ENCODE peak calls at places on chromosomes 13 and 19, in four cellular contexts. A, F, Q and V are unnamed samples. For H3K4me1, the result is how much of the 10 kb centered on the place peaks cover.

GRCh38 chr13:109235901-109236300 is 550.5 kb downstream of the IRS2 start:
- DNase-seq in A (no peak), F (no peak), Q (no peak), V (no peak)

GRCh38 chr13:41682766-41683165 is 225.4 kb downstream of the RGCC start:
- DNase-seq in A (no peak), F (no peak), Q (no peak), V (no peak)

GRCh38 chr19:1172353-1173159 is 1.5 kb downstream of the SBNO2 start:
- DNase-seq in A (no peak), F (no peak), Q (peak), V (peak)

GRCh38 chr19:1746401-1747284 is 6.7 kb upstream of the ONECUT3 start:
- DNase-seq in A (no peak), F (peak), Q (peak), V (no peak)

GRCh38 chr13:28301839-28302238 is 163.5 kb downstream of the PAN3 start:
- DNase-seq in A (no peak), F (no peak), Q (no peak), V (peak)

GRCh38 chr13:111436446-111436845 is 116.0 kb downstream of the TEX29 start:
- DNase-seq in A (no peak), F (no peak), Q (no peak), V (no peak)

GRCh38 chr13:113112893-113113845 is 7.6 kb downstream of the F7 start:
- DNase-seq in A (no peak), F (no peak), Q (no peak), V (no peak)

GRCh38 chr19:49403404-49404187 is 15.5 kb downstream of the KASH5 start:
- DNase-seq in A (no peak), F (peak), Q (peak), V (no peak)

GRCh38 chr13:37403776-37404497 is 194.6 kb downstream of the POSTN start:
- DNase-seq in A (no peak), F (no peak), Q (peak), V (no peak)

GRCh38 chr13:111209613-111210012 is 94.5 kb downstream of the ARHGEF7 start:
- DNase-seq in A (no peak), F (no peak), Q (no peak), V (no peak)

GRCh38 chr19:46461537-46461936 is 9.8 kb downstream of the PNMA8A start:
- DNase-seq in A (no peak), F (no peak), Q (no peak), V (no peak)

GRCh38 chr13:55577082-55577846 is 1563.5 kb upstream of the PRR20A start:
- DNase-seq in A (no peak), F (no peak), Q (no peak), V (no peak)

GRCh38 chr19:6740589-6741348 is 1.3 kb downstream of the TRIP10 start:
- DNase-seq in A (no peak), F (peak), Q (peak), V (peak)

GRCh38 chr19:12788682-12789097 is 2.6 kb upstream of the JUNB start:
- DNase-seq in A (peak), F (peak), Q (peak), V (peak)

GRCh38 chr13:103953859-103954258 is 887.6 kb upstream of the SLC10A2 start:
- DNase-seq in A (no peak), F (no peak), Q (no peak), V (no peak)

GRCh38 chr13:98658131-98658530 is 81.2 kb upstream of the STK24 start:
- DNase-seq in A (no peak), F (peak), Q (no peak), V (no peak)

GRCh38 chr19:47134533-47134932 is 3.9 kb downstream of the SAE1 start:
- DNase-seq in A (no peak), F (no peak), Q (no peak), V (no peak)

GRCh38 chr13:102402292-102402691 is 444 bp upstream of the FGF14 start:
- DNase-seq in A (no peak), F (no peak), Q (peak), V (no peak)

GRCh38 chr19:33437351-33438015 is 64.0 kb downstream of the CEBPG start:
- DNase-seq in A (no peak), F (no peak), Q (no peak), V (no peak)

GRCh38 chr19:44512326-44513298 is 12.3 kb upstream of the ZNF180 start:
- DNase-seq in A (no peak), F (peak), Q (peak), V (peak)

GRCh38 chr13:35744566-35745203 is 268.2 kb upstream of the MAB21L1 start:
- DNase-seq in A (no peak), F (no peak), Q (peak), V (no peak)

GRCh38 chr13:66926200-66926850 is 303.8 kb downstream of the PCDH9 start:
- DNase-seq in A (no peak), F (no peak), Q (no peak), V (no peak)

GRCh38 chr13:21606781-21607180 is 2.8 kb upstream of the MICU2 start:
- DNase-seq in A (no peak), F (no peak), Q (no peak), V (no peak)

GRCh38 chr19:41457241-41457640 is 14.3 kb downstream of the ERICH4 start:
- DNase-seq in A (peak), F (no peak), Q (no peak), V (peak)

GRCh38 chr19:41452584-41453275 is 9.8 kb downstream of the ERICH4 start:
- DNase-seq in A (no peak), F (no peak), Q (no peak), V (no peak)

DNA sequence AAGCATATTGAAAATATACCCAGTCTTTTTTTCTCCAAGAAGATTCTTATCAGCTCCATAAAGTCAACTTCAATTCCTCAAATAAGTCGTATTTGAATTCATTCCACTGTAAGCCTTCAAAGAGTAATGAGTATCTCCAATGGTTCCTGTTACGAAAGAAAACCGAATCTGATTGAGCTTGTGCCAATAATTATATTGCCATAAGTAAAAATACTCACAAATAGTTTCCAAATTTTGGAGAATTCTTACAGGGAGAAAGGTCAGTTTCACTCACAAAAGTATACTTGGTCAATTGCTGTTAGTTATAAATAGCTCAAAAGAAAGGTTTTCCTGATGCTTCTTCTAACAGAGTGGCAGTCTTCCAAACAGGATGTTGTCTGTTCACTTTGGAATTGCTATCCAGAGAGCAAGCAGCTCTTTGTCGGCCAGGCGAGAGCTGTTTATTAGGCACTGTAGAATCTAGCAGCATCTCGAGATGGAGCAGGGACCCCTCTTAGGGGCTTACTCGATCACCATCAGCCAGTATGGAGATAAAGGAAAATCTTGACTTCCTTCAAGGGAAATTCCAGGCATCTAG is 13.5 kb downstream of the ERICH4 start:
- DNase-seq in A (no peak), F (no peak), Q (peak), V (peak)
- TF ChIP-seq FOS in A (no peak), F (no peak), Q (no peak), V (no peak)

GRCh38 chr19:56110515-56111448 is 10.3 kb downstream of the ZNF787 start:
- DNase-seq in A (no peak), F (peak), Q (peak), V (peak)
- H3K4me1 ChIP-seq in A (under half), F (half or more), Q (under half), V (under half)

DNA sequence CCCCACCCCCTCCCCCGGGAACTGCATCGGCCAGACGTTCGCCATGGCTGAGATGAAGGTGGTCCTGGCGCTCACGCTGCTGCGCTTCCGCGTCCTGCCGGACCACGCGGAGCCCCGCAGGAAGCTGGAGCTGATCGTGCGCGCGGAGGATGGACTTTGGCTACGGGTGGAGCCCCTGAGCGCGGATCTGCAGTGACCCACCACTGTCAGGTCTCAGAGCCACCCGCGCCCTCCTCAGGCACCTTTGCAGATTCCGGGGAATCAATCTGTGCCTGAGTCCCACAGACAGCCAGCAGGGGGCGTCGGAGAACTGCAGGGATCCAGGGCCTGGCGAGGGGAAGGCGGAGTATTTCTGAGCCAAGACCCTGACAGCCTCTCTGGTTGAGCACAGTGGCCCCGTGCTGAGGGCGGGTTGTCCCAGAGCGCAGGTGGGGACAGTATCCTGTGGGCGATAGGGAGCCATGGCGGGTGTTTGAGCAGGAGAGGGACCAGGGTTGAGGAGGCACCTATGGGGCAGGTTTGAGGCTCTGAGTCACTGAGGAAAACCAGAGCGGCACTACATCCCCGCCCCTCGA is 30.4 kb upstream of the CYP4F8 start:
- DNase-seq in A (no peak), F (peak), Q (peak), V (peak)
- H3K4me3 ChIP-seq in A (no peak), F (no peak), Q (no peak), V (no peak)

GRCh38 chr13:23159205-23159586 is 21.6 kb upstream of the SGCG start:
- DNase-seq in A (no peak), F (peak), Q (peak), V (peak)
- TF ChIP-seq FOS in A (no peak), F (no peak), Q (no peak), V (no peak)

DNA sequence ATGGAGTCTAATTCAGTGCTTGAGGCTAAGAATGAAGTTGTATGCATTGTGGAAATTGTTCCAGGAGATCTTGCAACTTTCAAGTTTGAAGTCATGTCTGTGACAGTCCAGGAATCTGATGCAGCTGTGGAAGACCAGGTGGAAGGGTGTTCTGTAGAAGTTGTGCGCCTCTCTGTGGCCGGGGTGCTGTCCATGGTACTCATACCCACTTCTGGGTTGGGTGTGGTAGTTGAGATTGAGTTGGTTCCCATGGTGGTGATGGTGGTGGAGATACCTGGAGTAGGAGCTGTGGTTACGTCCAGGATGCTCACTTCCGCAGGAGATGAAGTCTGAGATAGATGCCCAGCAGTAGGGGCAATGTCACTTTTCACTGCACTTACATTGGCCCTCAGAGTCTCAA is 44.3 kb downstream of the MUC16 start:
- DNase-seq in A (no peak), F (peak), Q (no peak), V (no peak)
- H3K4me1 ChIP-seq in A (under half), F (under half), Q (under half), V (under half)